ENCODE peak calls at places on chromosomes 12 and 14, in five cellular contexts. J, D, K, U and F are unnamed samples.
A peak's percentile ranks its signal among the peaks of the same experiment; 100 is the strongest.

GRCh38 chr12:103930787-103931536 is 752 bp downstream of the HSP90B1 start:
- DNase-seq in J (no peak), D (peak; percentile 23), K (peak; percentile 26), U (peak; percentile 47), F (peak; percentile 12)

GRCh38 chr12:51970904-51971646 is 19.6 kb downstream of the ACVR1B start:
- DNase-seq in J (no peak), D (no peak), K (peak; percentile 47), U (peak; percentile 23), F (peak; percentile 94)

GRCh38 chr12:108629824-108630476 is 3.7 kb downstream of the SELPLG start:
- DNase-seq in J (peak; percentile 77), D (no peak), K (peak; percentile 95), U (peak; percentile 13), F (peak; percentile 37)

GRCh38 chr12:44375694-44376093 is 500.4 kb downstream of the NELL2 start:
- DNase-seq in J (no peak), D (no peak), K (no peak), U (no peak), F (no peak)

GRCh38 chr12:111248981-111249380 is 119.9 kb downstream of the PHETA1 start:
- DNase-seq in J (no peak), D (no peak), K (peak; percentile 15), U (no peak), F (no peak)

GRCh38 chr12:28486521-28486920 is 296.3 kb downstream of the CCDC91 start:
- DNase-seq in J (no peak), D (no peak), K (no peak), U (no peak), F (no peak)

GRCh38 chr14:70934084-70934483 is 26.8 kb downstream of the PCNX1 start:
- DNase-seq in J (peak; percentile 31), D (no peak), K (no peak), U (no peak), F (no peak)

GRCh38 chr12:114666746-114667668 is 17.0 kb downstream of the TBX3 start:
- DNase-seq in J (no peak), D (no peak), K (peak; percentile 63), U (no peak), F (no peak)

GRCh38 chr12:51192284-51192671 is 19.3 kb upstream of the TFCP2 start:
- DNase-seq in J (no peak), D (no peak), K (no peak), U (no peak), F (no peak)

GRCh38 chr12:124428136-124428791 is 133.4 kb downstream of the RFLNA start:
- DNase-seq in J (peak; percentile 65), D (no peak), K (peak; percentile 47), U (peak; percentile 39), F (no peak)

GRCh38 chr14:73463411-73463810 is 5.1 kb upstream of the NUMB start:
- DNase-seq in J (peak; percentile 96), D (no peak), K (peak; percentile 93), U (no peak), F (peak; percentile 25)

GRCh38 chr14:54446201-54446693 is 5.1 kb upstream of the CNIH1 start:
- DNase-seq in J (no peak), D (no peak), K (no peak), U (peak; percentile 71), F (no peak)

GRCh38 chr12:59383426-59383822 is 212.4 kb upstream of the SLC16A7 start:
- DNase-seq in J (peak; percentile 66), D (no peak), K (peak; percentile 64), U (no peak), F (no peak)

GRCh38 chr12:130934753-130935152 is 19.0 kb upstream of the ADGRD1 start:
- DNase-seq in J (no peak), D (no peak), K (no peak), U (no peak), F (no peak)

GRCh38 chr14:68977137-68977740 is 1.9 kb downstream of the ACTN1 start:
- DNase-seq in J (no peak), D (no peak), K (no peak), U (no peak), F (no peak)

GRCh38 chr12:13745100-13745678 is 236.2 kb downstream of the GRIN2B start:
- DNase-seq in J (no peak), D (no peak), K (no peak), U (peak; percentile 36), F (no peak)

GRCh38 chr12:104909761-104910160 is 48.3 kb downstream of the SLC41A2 start:
- DNase-seq in J (no peak), D (no peak), K (no peak), U (no peak), F (no peak)

GRCh38 chr14:90495357-90496276 is 98.8 kb downstream of the CALM1 start:
- DNase-seq in J (peak; percentile 32), D (peak; percentile 53), K (peak; percentile 60), U (peak; percentile 69), F (peak; percentile 50)

GRCh38 chr12:114694436-114695304 is 10.7 kb upstream of the TBX3 start:
- DNase-seq in J (no peak), D (no peak), K (no peak), U (no peak), F (no peak)

GRCh38 chr14:75794615-75795038 is 133.6 kb downstream of the TTLL5 start:
- DNase-seq in J (peak; percentile 40), D (no peak), K (peak; percentile 37), U (no peak), F (peak; percentile 54)